ENCODE peak calls at places on chromosomes 2 and 18, in six cellular contexts. C is stomach, T is cardiac muscle cell, I is right lobe of liver, W is astrocyte, Q is tibial nerve. J is an unnamed sample. For H3K9me3, the result is how much of the 10 kb centered on the place peaks cover.

GRCh38 chr18:31386683-31387082 is 10.1 kb downstream of the DSG4 start:
- DNase-seq in Q (no peak), I (no peak), W (peak), C (no peak), T (no peak), J (no peak)

GRCh38 chr2:25606892-25607291 is 66.5 kb downstream of the DTNB start:
- DNase-seq in T (peak), W (peak), I (no peak), C (no peak), Q (no peak), J (no peak)

GRCh38 chr2:195280024-195280423 is 377.0 kb upstream of the SLC39A10 start:
- DNase-seq in C (no peak), T (no peak), Q (no peak), W (no peak), I (no peak), J (no peak)

GRCh38 chr2:26438526-26438925 is 36.8 kb downstream of the DRC1 start:
- DNase-seq in W (peak), C (no peak), Q (no peak), I (no peak), T (no peak), J (no peak)

GRCh38 chr2:107266555-107266954 is 380.6 kb upstream of the ST6GAL2 start:
- DNase-seq in T (no peak), C (no peak), I (no peak), W (no peak), Q (no peak), J (no peak)

GRCh38 chr2:200968162-200968561 is 4.7 kb upstream of the ORC2 start:
- DNase-seq in Q (no peak), I (no peak), C (no peak), T (no peak), W (no peak), J (no peak)

GRCh38 chr2:99879481-99879880 is 262.9 kb downstream of the AFF3 start:
- DNase-seq in W (peak), T (no peak), Q (no peak), I (no peak), C (no peak), J (no peak)

GRCh38 chr2:211157856-211158463 is 601.6 kb downstream of the CPS1 start:
- DNase-seq in Q (peak), W (peak), C (peak), I (peak), T (peak), J (no peak)

GRCh38 chr2:121345887-121346286 is 60.9 kb upstream of the TFCP2L1 start:
- DNase-seq in W (no peak), I (no peak), C (no peak), Q (no peak), T (no peak), J (no peak)

GRCh38 chr2:166106431-166107015 is 21.3 kb downstream of the SCN1A start:
- DNase-seq in I (no peak), T (peak), C (no peak), W (no peak), Q (no peak), J (no peak)

GRCh38 chr2:179551545-179552045 is 287.0 kb upstream of the SESTD1 start:
- DNase-seq in W (no peak), T (no peak), Q (no peak), I (no peak), C (no peak), J (no peak)

GRCh38 chr2:105324732-105325131 is 4.8 kb downstream of the TGFBRAP1 start:
- DNase-seq in C (no peak), W (peak), Q (no peak), I (no peak), T (no peak), J (no peak)

GRCh38 chr2:215422676-215423075 is 13.2 kb downstream of the FN1 start:
- DNase-seq in I (no peak), T (no peak), C (no peak), W (no peak), Q (no peak), J (no peak)

GRCh38 chr2:26458365-26459042 is 19.4 kb downstream of the OTOF start:
- DNase-seq in T (no peak), W (no peak), Q (no peak), I (no peak), C (no peak), J (no peak)

GRCh38 chr2:84963692-84964405 is 7.1 kb upstream of the KCMF1 start:
- DNase-seq in T (no peak), Q (no peak), I (peak), C (no peak), W (peak), J (peak)

GRCh38 chr2:226306969-226307368 is 492.7 kb downstream of the IRS1 start:
- DNase-seq in C (no peak), I (no peak), W (no peak), Q (no peak), T (no peak), J (no peak)

GRCh38 chr2:129334696-129335095 is 644.8 kb upstream of the RAB6C start:
- DNase-seq in I (no peak), Q (no peak), T (peak), C (no peak), W (no peak), J (no peak)

GRCh38 chr2:67322361-67323001 is 74.7 kb upstream of the ETAA1 start:
- DNase-seq in I (no peak), W (peak), T (peak), Q (no peak), C (no peak), J (peak)

GRCh38 chr2:216519154-216519762 is 20.6 kb downstream of the RPL37A start:
- DNase-seq in T (peak), W (peak), I (no peak), C (peak), Q (peak), J (peak)

GRCh38 chr2:216526939-216527338 is 28.3 kb downstream of the RPL37A start:
- DNase-seq in T (no peak), W (no peak), Q (no peak), C (no peak), I (no peak), J (no peak)

GRCh38 chr2:216525972-216526371 is 27.3 kb downstream of the RPL37A start:
- DNase-seq in I (no peak), W (no peak), C (no peak), Q (no peak), T (no peak), J (no peak)

GRCh38 chr2:216520156-216520555 is 21.5 kb downstream of the RPL37A start:
- DNase-seq in W (peak), C (no peak), I (no peak), T (no peak), Q (no peak), J (peak)

GRCh38 chr2:216522892-216523502 is 24.4 kb downstream of the RPL37A start:
- DNase-seq in T (no peak), C (no peak), I (no peak), W (no peak), Q (no peak), J (no peak)
- H3K27ac ChIP-seq in T (no peak), C (no peak), I (no peak), W (no peak), Q (no peak), J (no peak)

GRCh38 chr2:141942006-141942789 is 188.6 kb downstream of the LRP1B start:
- DNase-seq in Q (no peak), C (no peak), W (no peak), I (no peak), T (no peak), J (no peak)
- TF ChIP-seq CTCF in Q (no peak), C (no peak), W (peak), I (peak), T (peak), J (peak)

GRCh38 chr2:101718479-101718878 is 21.0 kb downstream of the MAP4K4 start:
- DNase-seq in C (no peak), W (no peak), Q (no peak), I (no peak), T (no peak), J (no peak)
- H3K9me3 ChIP-seq in C (under half), W (under half), Q (under half), I (under half), T (under half), J (under half)

DNA sequence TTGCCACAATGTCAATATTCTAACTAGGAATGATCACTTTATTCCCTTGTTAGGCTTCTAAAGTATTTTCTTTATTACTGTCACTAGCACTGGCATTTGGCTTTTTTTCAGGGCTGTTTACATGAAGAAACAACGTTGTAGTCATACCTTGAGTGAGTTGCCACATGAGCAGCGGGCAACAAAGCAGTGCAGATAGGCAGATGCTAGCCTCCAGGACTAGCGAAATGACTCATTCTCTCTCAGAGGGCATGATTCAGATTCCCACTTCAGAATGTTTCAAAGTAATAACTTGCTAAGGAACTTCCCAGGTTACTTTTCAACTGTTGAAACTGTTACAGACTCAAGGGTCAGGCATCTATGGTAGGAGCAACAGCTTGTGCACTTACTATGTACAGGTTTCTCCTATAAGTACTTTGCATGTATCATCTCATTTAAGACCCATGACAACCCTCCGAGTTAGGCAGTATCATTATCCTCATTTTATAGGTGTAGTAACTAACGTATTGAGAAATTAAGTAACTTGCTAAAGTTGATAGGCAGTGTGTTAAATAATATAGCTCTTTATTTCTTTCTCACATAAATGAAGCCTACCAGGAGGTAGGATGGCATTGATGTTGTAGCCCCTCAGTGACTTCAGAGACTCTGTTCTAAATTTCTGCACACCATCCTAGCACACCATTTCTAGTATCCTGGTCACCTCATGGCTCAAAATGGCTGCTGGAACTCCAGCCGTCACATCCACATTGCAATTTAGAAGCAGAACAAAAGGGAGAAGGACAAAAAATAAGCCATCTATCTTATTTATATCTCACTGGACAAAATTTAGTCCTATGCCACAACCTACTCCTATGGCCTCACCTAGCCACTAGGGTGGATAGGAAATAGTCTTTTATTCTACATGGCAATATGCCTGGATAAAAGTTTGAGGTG is 83.3 kb downstream of the ICOS start:
- DNase-seq in Q (no peak), W (peak), I (no peak), T (no peak), C (no peak), J (no peak)
- H3K27ac ChIP-seq in Q (no peak), W (no peak), I (no peak), T (no peak), C (no peak), J (no peak)

GRCh38 chr2:158755310-158755709 is 39.8 kb upstream of the DAPL1 start:
- DNase-seq in C (no peak), T (no peak), I (no peak), W (no peak), Q (no peak), J (no peak)

GRCh38 chr2:158756331-158756730 is 38.8 kb upstream of the DAPL1 start:
- DNase-seq in W (no peak), Q (no peak), I (no peak), C (no peak), T (no peak), J (no peak)

GRCh38 chr2:158753561-158754302 is 41.4 kb upstream of the DAPL1 start:
- DNase-seq in Q (no peak), W (peak), C (peak), T (peak), I (peak), J (peak)

GRCh38 chr2:158755738-158756137 is 39.4 kb upstream of the DAPL1 start:
- DNase-seq in Q (no peak), W (no peak), T (peak), I (no peak), C (no peak), J (no peak)

DNA sequence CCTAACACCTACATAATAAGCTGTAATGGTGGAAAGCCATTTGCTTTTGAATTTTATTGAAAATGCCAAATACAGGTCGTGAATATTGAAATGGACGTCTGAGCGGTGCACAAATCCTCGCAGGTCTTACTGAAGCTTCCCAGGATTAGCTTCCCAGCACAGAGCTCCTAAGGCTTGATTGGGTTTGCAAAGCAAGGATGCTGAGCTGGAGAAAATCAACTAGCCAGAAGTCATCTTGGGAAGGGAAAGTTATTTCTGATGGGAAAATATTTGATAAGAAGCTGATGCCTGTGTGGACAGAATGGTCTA is 40.9 kb upstream of the DAPL1 start:
- DNase-seq in T (no peak), C (no peak), I (no peak), W (no peak), Q (no peak), J (no peak)
- TF ChIP-seq CTCF in T (no peak), C (no peak), I (no peak), W (no peak), Q (no peak), J (no peak)

DNA sequence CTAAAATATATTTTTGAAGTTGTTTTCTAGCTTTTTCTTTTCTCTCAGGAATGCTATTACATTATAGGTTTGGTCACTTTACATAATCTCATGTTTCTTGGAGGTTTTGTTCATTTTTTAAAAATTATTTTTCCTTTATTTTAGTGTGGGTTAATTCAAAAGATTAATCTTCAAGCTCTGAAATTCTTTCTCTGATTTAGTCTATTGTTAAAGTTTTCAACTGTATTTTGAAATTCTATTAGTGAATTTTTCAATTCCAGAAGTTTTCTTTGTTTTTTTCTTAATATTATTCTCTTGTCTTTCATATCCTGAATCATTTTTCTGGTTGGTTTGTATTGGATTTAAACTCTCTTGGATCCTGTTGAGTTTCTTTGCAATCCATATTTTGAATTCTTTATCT is 80.4 kb downstream of the MSTN start:
- DNase-seq in C (no peak), I (no peak), T (no peak), W (no peak), Q (no peak), J (no peak)
- H3K9me3 ChIP-seq in C (under half), I (under half), T (under half), W (under half), Q (under half), J (under half)

GRCh38 chr2:238947243-238947760 is 99.4 kb downstream of the TWIST2 start:
- DNase-seq in Q (no peak), T (no peak), C (peak), I (no peak), W (no peak), J (no peak)
- H3K27ac ChIP-seq in Q (no peak), T (no peak), C (no peak), I (no peak), W (peak), J (no peak)

GRCh38 chr2:29238497-29238896 is 123.3 kb downstream of the CLIP4 start:
- DNase-seq in I (peak), C (no peak), T (peak), Q (no peak), W (no peak), J (no peak)
- TF ChIP-seq CTCF in I (peak), C (peak), T (peak), Q (peak), W (peak), J (peak)

GRCh38 chr18:78889250-78889649 is 90.4 kb upstream of the SALL3 start:
- DNase-seq in C (no peak), I (no peak), Q (no peak), W (no peak), T (no peak), J (no peak)

GRCh38 chr18:78892201-78892600 is 87.4 kb upstream of the SALL3 start:
- DNase-seq in I (no peak), T (no peak), Q (no peak), C (no peak), W (no peak), J (no peak)

GRCh38 chr18:78891185-78891762 is 88.3 kb upstream of the SALL3 start:
- DNase-seq in T (no peak), Q (no peak), I (no peak), C (no peak), W (no peak), J (no peak)

GRCh38 chr18:78892721-78893120 is 86.9 kb upstream of the SALL3 start:
- DNase-seq in Q (no peak), I (no peak), W (no peak), C (no peak), T (no peak), J (no peak)

DNA sequence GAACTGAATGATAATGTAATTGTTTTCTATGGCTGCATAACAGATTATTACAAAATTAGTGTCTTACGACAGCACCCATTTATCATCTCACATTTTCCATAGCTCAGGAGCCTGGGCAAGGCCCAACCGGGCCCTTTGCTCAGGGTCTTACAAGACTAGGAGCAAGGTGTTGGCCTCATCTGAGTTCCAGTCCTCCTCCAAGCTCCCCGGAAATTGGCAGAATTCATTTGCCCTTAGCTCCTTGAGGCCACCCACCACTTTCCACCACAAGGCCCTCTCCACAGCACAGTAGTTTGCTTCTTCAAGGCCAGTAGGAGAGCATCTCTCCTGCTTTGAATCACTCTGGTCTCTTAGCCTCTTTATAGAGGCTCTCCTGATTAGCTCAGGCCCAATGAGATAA is 89.2 kb upstream of the SALL3 start:
- DNase-seq in T (no peak), C (no peak), W (no peak), I (no peak), Q (no peak), J (no peak)
- H3K9me3 ChIP-seq in T (under half), C (under half), W (under half), I (under half), Q (under half), J (under half)